ENCODE peak calls at places on chromosomes 12 and 14, in nine cellular contexts. L is right atrium auricular region, Z is lung, N is endodermal cell, R is Peyer's patch, H is left ventricle myocardium inferior, M is PC-9, G is heart right ventricle, K is Panc1. C is an unnamed sample. For H3K4me1 and H3K9me3, the result is how much of the 10 kb centered on the place peaks cover.

GRCh38 chr14:24241829-24242443 is 487 bp downstream of the TINF2 start:
- DNase-seq in Z (peak), R (peak), L (peak), N (peak), G (peak), H (peak), M (peak), K (peak), C (peak)

GRCh38 chr12:106955377-106956047 is at the start of gene TMEM263:
- DNase-seq in M (peak), R (peak), G (peak), K (peak), N (peak), Z (peak), L (peak), H (peak), C (peak)

GRCh38 chr12:49646331-49646830 is 23.0 kb downstream of the PRPF40B start:
- DNase-seq in G (no peak), K (no peak), M (no peak), Z (no peak), L (no peak), H (no peak), R (no peak), N (no peak), C (no peak)

GRCh38 chr14:53564870-53565269 is 391.8 kb downstream of the BMP4 start:
- DNase-seq in N (no peak), M (no peak), H (no peak), Z (no peak), K (no peak), R (no peak), G (no peak), L (no peak), C (no peak)

GRCh38 chr14:64388533-64389243 is 535 bp downstream of the MTHFD1 start:
- DNase-seq in Z (no peak), K (no peak), L (peak), M (peak), G (no peak), R (peak), N (no peak), H (peak), C (no peak)

GRCh38 chr12:34402228-34402898 is 380.1 kb downstream of the ALG10 start:
- DNase-seq in K (no peak), M (no peak), Z (peak), L (peak), G (peak), N (peak), R (peak), H (peak), C (peak)

GRCh38 chr14:23172096-23172495 is 11.4 kb downstream of the SLC7A8 start:
- DNase-seq in M (no peak), H (no peak), R (no peak), L (no peak), G (no peak), Z (no peak), K (no peak), N (no peak), C (no peak)

GRCh38 chr14:105878125-105878524 is 351.7 kb downstream of the TMEM121 start:
- DNase-seq in H (peak), L (no peak), N (peak), R (peak), M (no peak), Z (no peak), G (no peak), K (no peak), C (no peak)

GRCh38 chr14:105876158-105876557 is 349.8 kb downstream of the TMEM121 start:
- DNase-seq in N (peak), M (no peak), G (no peak), R (peak), L (no peak), K (no peak), Z (no peak), H (no peak), C (no peak)

GRCh38 chr12:45688188-45688587 is 41.3 kb upstream of the ARID2 start:
- DNase-seq in N (no peak), Z (no peak), M (peak), L (no peak), G (no peak), H (no peak), R (no peak), K (no peak), C (no peak)

GRCh38 chr14:37091651-37092050 is 80.8 kb downstream of the SLC25A21 start:
- DNase-seq in R (no peak), G (no peak), L (no peak), K (no peak), N (no peak), M (no peak), Z (no peak), H (no peak), C (no peak)

GRCh38 chr14:96249016-96249415 is 7.0 kb upstream of the BDKRB1 start:
- DNase-seq in K (no peak), H (no peak), R (no peak), M (no peak), G (no peak), N (no peak), L (no peak), Z (no peak), C (no peak)

GRCh38 chr12:12481636-12482035 is 81.0 kb downstream of the DUSP16 start:
- DNase-seq in L (no peak), N (no peak), H (no peak), R (no peak), K (no peak), G (no peak), Z (no peak), M (no peak), C (no peak)

GRCh38 chr12:89893972-89894706 is 185.5 kb upstream of the ATP2B1 start:
- DNase-seq in L (no peak), K (no peak), M (peak), G (no peak), Z (no peak), R (no peak), H (no peak), N (no peak), C (no peak)

GRCh38 chr12:124678421-124678893 is 111.0 kb upstream of the NCOR2 start:
- DNase-seq in G (no peak), L (no peak), M (no peak), H (no peak), R (no peak), N (no peak), Z (no peak), K (no peak), C (no peak)

GRCh38 chr14:29896354-29896768 is 31.3 kb downstream of the PRKD1 start:
- DNase-seq in K (no peak), H (no peak), M (no peak), N (no peak), Z (no peak), R (no peak), L (no peak), G (no peak), C (no peak)

GRCh38 chr12:119642986-119643385 is 24.9 kb upstream of the PRKAB1 start:
- DNase-seq in L (no peak), N (peak), G (no peak), Z (no peak), M (no peak), R (no peak), H (no peak), K (no peak), C (no peak)

GRCh38 chr12:39692258-39692853 is 72.8 kb upstream of the ABCD2 start:
- DNase-seq in M (no peak), Z (no peak), G (no peak), K (no peak), H (no peak), R (no peak), L (no peak), N (no peak), C (no peak)

GRCh38 chr12:3042826-3043225 is 34.4 kb upstream of the TSPAN9 start:
- DNase-seq in K (no peak), H (no peak), G (no peak), Z (no peak), M (no peak), N (no peak), L (no peak), R (no peak), C (no peak)

GRCh38 chr14:89489796-89490506 is 72.9 kb upstream of the FOXN3 start:
- DNase-seq in Z (no peak), K (no peak), M (no peak), H (no peak), L (no peak), G (no peak), R (no peak), N (no peak), C (no peak)

GRCh38 chr12:52604859-52605258 is 3.6 kb upstream of the KRT72 start:
- DNase-seq in G (no peak), H (no peak), R (no peak), M (no peak), K (no peak), N (peak), L (peak), Z (no peak), C (no peak)

GRCh38 chr14:93903342-93904184 is 23.6 kb upstream of the FAM181A start:
- DNase-seq in G (no peak), N (peak), M (no peak), R (no peak), K (no peak), H (no peak), Z (no peak), L (no peak), C (no peak)
- TF ChIP-seq CTCF in G (peak), N (peak), M (no peak), R (no peak), K (peak), H (peak), Z (no peak), L (peak), C (no peak)

DNA sequence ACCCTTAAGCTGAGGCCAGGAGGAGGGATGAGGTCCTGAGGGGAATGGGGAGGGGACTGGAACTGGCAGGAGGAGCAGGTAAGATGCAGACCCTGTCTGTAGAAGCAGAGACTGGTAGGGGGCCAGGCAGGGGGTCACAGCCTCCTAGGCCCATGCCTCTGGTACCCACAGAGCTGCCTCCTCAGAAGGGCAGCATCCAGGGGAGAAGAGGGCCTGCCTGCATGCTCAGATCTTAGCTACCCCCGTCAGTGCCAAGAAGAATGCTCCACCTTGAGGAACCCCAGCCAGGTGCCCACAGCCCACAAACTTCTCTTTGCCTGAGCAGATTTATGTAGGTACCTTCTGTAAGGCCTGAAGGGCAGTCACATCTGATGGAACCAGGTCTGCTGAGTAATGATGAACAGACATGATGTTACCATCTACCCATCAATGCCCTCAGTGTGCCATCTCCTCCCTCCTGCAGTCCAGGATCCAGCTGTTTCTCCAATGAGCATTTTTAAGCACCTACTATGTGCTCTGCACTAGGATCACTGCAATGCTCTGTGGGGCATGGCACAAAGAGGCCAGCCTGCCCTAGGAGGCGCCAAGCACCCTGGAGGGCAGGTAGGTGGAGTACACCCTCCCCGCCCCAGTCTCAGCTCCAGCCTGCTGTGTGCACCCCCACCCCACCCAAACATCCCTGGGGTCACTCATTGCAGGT is 24.8 kb upstream of the ZFP36L1 start:
- DNase-seq in M (no peak), K (no peak), N (peak), G (no peak), H (no peak), R (no peak), L (no peak), Z (no peak), C (no peak)
- H3K4me1 ChIP-seq in M (half or more), K (under half), N (under half), G (under half), H (under half), R (under half), L (under half), Z (under half), C (under half)

GRCh38 chr12:50772470-50772869 is 8.6 kb downstream of the ATF1 start:
- DNase-seq in L (no peak), M (no peak), G (no peak), Z (no peak), R (no peak), N (no peak), H (no peak), K (no peak), C (no peak)

GRCh38 chr12:50772877-50773276 is 9.0 kb downstream of the ATF1 start:
- DNase-seq in N (no peak), G (no peak), M (no peak), R (no peak), K (no peak), L (no peak), H (no peak), Z (no peak), C (no peak)

GRCh38 chr12:50776749-50777728 is 13.1 kb downstream of the ATF1 start:
- DNase-seq in Z (no peak), G (no peak), M (no peak), R (no peak), L (no peak), K (no peak), H (no peak), N (no peak), C (no peak)

GRCh38 chr12:50765325-50765911 is 1.5 kb downstream of the ATF1 start:
- DNase-seq in H (no peak), K (peak), N (peak), L (no peak), Z (no peak), G (peak), R (peak), M (peak), C (no peak)

GRCh38 chr12:50771409-50771808 is 7.5 kb downstream of the ATF1 start:
- DNase-seq in Z (no peak), R (no peak), N (no peak), M (no peak), L (no peak), H (no peak), K (no peak), G (no peak), C (no peak)
- H3K9me3 ChIP-seq in Z (under half), R (under half), N (under half), M (under half), L (under half), H (under half), K (under half), G (under half), C (under half)

DNA sequence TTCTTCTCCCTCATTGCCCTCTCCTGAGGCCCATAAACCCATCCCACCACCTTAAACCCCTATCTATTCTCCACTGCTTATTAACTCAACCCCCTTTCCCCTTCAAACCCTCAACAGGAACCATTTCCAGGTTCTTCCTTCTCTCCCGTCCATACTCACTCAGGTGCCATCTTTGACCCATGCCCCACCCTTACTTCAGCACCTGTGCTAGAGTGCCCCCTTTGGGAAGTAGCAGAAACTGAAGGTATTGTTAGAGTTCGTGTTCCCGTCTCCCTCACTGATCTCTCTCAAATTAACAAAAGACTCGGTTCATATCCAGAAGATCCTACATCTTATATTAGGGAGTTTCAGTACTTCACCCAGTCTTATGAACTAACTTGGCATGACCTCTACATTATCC is 86.6 kb downstream of the TMTC3 start:
- DNase-seq in L (no peak), Z (no peak), M (no peak), K (no peak), H (no peak), N (no peak), G (no peak), R (no peak), C (no peak)
- TF ChIP-seq CTCF in L (no peak), Z (no peak), M (no peak), K (no peak), H (no peak), N (peak), G (no peak), R (no peak), C (no peak)

DNA sequence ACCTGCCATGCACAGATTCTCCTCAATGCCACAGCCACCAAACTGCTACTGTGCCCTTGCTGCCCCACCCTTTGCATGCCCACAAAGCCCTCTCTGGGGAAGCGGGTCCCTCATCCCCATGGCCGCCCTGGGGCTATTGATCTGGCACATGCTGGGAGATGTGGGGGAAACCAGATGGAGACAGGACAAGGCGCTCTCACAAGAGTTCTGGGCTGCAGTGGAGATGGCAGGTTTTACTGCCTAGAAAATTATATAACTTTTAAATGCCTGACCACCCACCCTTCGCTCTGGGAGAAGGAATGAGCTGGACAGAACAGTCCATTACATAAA is 10.6 kb upstream of the PIP4K2C start:
- DNase-seq in M (no peak), K (no peak), N (no peak), R (no peak), Z (no peak), L (no peak), G (no peak), H (no peak), C (no peak)
- H3K4me1 ChIP-seq in M (under half), K (under half), N (under half), R (under half), Z (under half), L (under half), G (under half), H (under half), C (under half)

GRCh38 chr12:132359971-132360370 is 30.6 kb upstream of the GALNT9 start:
- DNase-seq in G (no peak), R (no peak), L (no peak), M (no peak), Z (no peak), H (peak), K (no peak), N (no peak), C (peak)

GRCh38 chr12:132357623-132358186 is 28.3 kb upstream of the GALNT9 start:
- DNase-seq in N (no peak), K (no peak), G (no peak), Z (no peak), H (peak), R (no peak), L (no peak), M (no peak), C (no peak)

GRCh38 chr12:132356686-132357622 is 27.6 kb upstream of the GALNT9 start:
- DNase-seq in K (no peak), R (peak), M (peak), N (peak), L (no peak), Z (no peak), H (peak), G (no peak), C (peak)

GRCh38 chr12:132360906-132361777 is 31.8 kb upstream of the GALNT9 start:
- DNase-seq in Z (no peak), R (no peak), G (no peak), L (no peak), H (peak), M (no peak), N (no peak), K (no peak), C (no peak)

GRCh38 chr12:132359551-132359950 is 30.2 kb upstream of the GALNT9 start:
- DNase-seq in L (no peak), G (no peak), H (no peak), K (no peak), N (no peak), M (no peak), R (no peak), Z (no peak), C (peak)
- H3K9me3 ChIP-seq in L (under half), G (under half), H (under half), K (under half), N (under half), M (under half), R (under half), Z (under half), C (under half)

DNA sequence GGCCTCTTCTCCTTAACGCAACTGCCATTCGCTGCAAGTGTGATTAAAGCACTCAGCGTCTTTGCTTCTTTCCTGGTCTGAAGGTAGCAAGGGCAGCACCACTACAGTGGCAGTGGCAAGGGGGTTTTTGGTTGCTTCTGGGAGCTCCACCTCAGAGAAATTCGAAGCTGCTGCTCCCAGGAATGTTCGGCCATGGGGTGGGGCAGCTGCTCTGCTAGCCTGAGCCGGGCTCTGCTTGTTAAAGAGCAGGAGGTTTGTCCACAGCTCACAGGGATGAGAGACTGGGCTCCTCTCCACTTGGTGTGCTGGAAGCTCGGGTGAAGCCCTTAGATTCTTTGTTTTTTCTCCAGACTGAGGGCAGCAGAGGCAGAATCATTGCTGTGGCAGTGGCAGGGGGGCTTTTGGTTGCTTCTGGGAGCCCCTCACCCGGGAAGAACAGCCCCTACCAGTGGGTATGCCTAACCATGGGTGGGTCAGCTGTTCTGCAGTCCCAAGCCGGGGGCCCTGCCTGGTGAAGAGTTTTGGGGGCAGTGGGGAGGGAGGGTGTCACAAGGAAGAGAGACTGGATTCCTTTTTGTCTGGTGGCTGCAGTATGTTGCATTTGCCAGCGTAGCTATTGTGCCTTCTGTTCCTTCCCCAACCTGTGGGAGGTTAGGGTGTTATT is 340.2 kb downstream of the AEBP2 start:
- DNase-seq in L (no peak), H (peak), M (no peak), Z (no peak), G (peak), N (peak), K (no peak), R (no peak), C (no peak)
- TF ChIP-seq CTCF in L (peak), H (peak), M (no peak), Z (no peak), G (peak), N (no peak), K (no peak), R (no peak), C (no peak)

GRCh38 chr14:99602788-99603415 is 1.1 kb downstream of the CCDC85C start:
- DNase-seq in N (peak), Z (no peak), L (no peak), R (no peak), G (no peak), M (no peak), H (no peak), K (no peak), C (no peak)
- H3K4me1 ChIP-seq in N (under half), Z (under half), L (half or more), R (under half), G (half or more), M (under half), H (half or more), K (under half), C (half or more)